ENCODE peak calls at places on chromosomes 13 and 19, in five cellular contexts. One of them, this sample, is unnamed.

GRCh38 chr13:99265162-99265822 is 7.1 kb upstream of the GPR18 start:
- DNase-seq in thoracic aorta: no peak
- DNase-seq in glutamatergic neuron: no peak
- DNase-seq in activated CD4-positive, alpha-beta memory T cell treated with anti-CD3 and anti-CD28 coated beads, Interleukin-2, amount 10 ng/mL, durations not matched to agents 7 days and 5 days: no peak
- DNase-seq in SJSA1: no peak
- DNase-seq in this sample: no peak

GRCh38 chr13:81018936-81019335 is 678.0 kb upstream of the SPRY2 start:
- DNase-seq in thoracic aorta: no peak
- DNase-seq in glutamatergic neuron: no peak
- DNase-seq in activated CD4-positive, alpha-beta memory T cell treated with anti-CD3 and anti-CD28 coated beads, Interleukin-2, amount 10 ng/mL, durations not matched to agents 7 days and 5 days: no peak
- DNase-seq in SJSA1: no peak
- DNase-seq in this sample: no peak

GRCh38 chr19:17576758-17577532 is 21.5 kb downstream of the COLGALT1 start:
- DNase-seq in thoracic aorta: no peak
- DNase-seq in glutamatergic neuron: peak; percentile 72
- DNase-seq in activated CD4-positive, alpha-beta memory T cell treated with anti-CD3 and anti-CD28 coated beads, Interleukin-2, amount 10 ng/mL, durations not matched to agents 7 days and 5 days: peak; percentile 24
- DNase-seq in SJSA1: no peak
- DNase-seq in this sample: no peak

GRCh38 chr13:40982772-40983171 is 36.3 kb downstream of the ELF1 start:
- DNase-seq in thoracic aorta: no peak
- DNase-seq in glutamatergic neuron: no peak
- DNase-seq in activated CD4-positive, alpha-beta memory T cell treated with anti-CD3 and anti-CD28 coated beads, Interleukin-2, amount 10 ng/mL, durations not matched to agents 7 days and 5 days: peak; percentile 65
- DNase-seq in SJSA1: no peak
- DNase-seq in this sample: no peak

GRCh38 chr19:16649734-16650133 is 10.2 kb downstream of the SMIM7 start:
- DNase-seq in thoracic aorta: no peak
- DNase-seq in glutamatergic neuron: no peak
- DNase-seq in activated CD4-positive, alpha-beta memory T cell treated with anti-CD3 and anti-CD28 coated beads, Interleukin-2, amount 10 ng/mL, durations not matched to agents 7 days and 5 days: no peak
- DNase-seq in SJSA1: no peak
- DNase-seq in this sample: no peak

GRCh38 chr13:113203507-113204377 is 4.7 kb downstream of the PCID2 start:
- DNase-seq in thoracic aorta: no peak
- DNase-seq in glutamatergic neuron: no peak
- DNase-seq in activated CD4-positive, alpha-beta memory T cell treated with anti-CD3 and anti-CD28 coated beads, Interleukin-2, amount 10 ng/mL, durations not matched to agents 7 days and 5 days: no peak
- DNase-seq in SJSA1: no peak
- DNase-seq in this sample: no peak

GRCh38 chr19:45827459-45828093 is 12.5 kb upstream of the RSPH6A start:
- DNase-seq in thoracic aorta: no peak
- DNase-seq in glutamatergic neuron: no peak
- DNase-seq in activated CD4-positive, alpha-beta memory T cell treated with anti-CD3 and anti-CD28 coated beads, Interleukin-2, amount 10 ng/mL, durations not matched to agents 7 days and 5 days: no peak
- DNase-seq in SJSA1: no peak
- DNase-seq in this sample: no peak

GRCh38 chr19:31232871-31233270 is 116.4 kb downstream of the TSHZ3 start:
- DNase-seq in thoracic aorta: no peak
- DNase-seq in glutamatergic neuron: no peak
- DNase-seq in activated CD4-positive, alpha-beta memory T cell treated with anti-CD3 and anti-CD28 coated beads, Interleukin-2, amount 10 ng/mL, durations not matched to agents 7 days and 5 days: no peak
- DNase-seq in SJSA1: peak; percentile 49
- DNase-seq in this sample: peak; percentile 33

GRCh38 chr13:101416181-101417042 is at the start of gene NALCN:
- DNase-seq in thoracic aorta: no peak
- DNase-seq in glutamatergic neuron: peak; percentile 49
- DNase-seq in activated CD4-positive, alpha-beta memory T cell treated with anti-CD3 and anti-CD28 coated beads, Interleukin-2, amount 10 ng/mL, durations not matched to agents 7 days and 5 days: no peak
- DNase-seq in SJSA1: peak; percentile 31
- DNase-seq in this sample: no peak

GRCh38 chr19:29445246-29445645 is 80.5 kb upstream of the VSTM2B start:
- DNase-seq in thoracic aorta: no peak
- DNase-seq in glutamatergic neuron: no peak
- DNase-seq in activated CD4-positive, alpha-beta memory T cell treated with anti-CD3 and anti-CD28 coated beads, Interleukin-2, amount 10 ng/mL, durations not matched to agents 7 days and 5 days: no peak
- DNase-seq in SJSA1: no peak
- DNase-seq in this sample: no peak

GRCh38 chr19:12985049-12985776 is 10.1 kb upstream of the NFIX start:
- DNase-seq in thoracic aorta: no peak
- DNase-seq in glutamatergic neuron: peak; percentile 68
- DNase-seq in activated CD4-positive, alpha-beta memory T cell treated with anti-CD3 and anti-CD28 coated beads, Interleukin-2, amount 10 ng/mL, durations not matched to agents 7 days and 5 days: no peak
- DNase-seq in SJSA1: no peak
- DNase-seq in this sample: no peak

GRCh38 chr13:50421457-50422130 is 406.4 kb downstream of the KCNRG start:
- DNase-seq in thoracic aorta: no peak
- DNase-seq in glutamatergic neuron: no peak
- DNase-seq in activated CD4-positive, alpha-beta memory T cell treated with anti-CD3 and anti-CD28 coated beads, Interleukin-2, amount 10 ng/mL, durations not matched to agents 7 days and 5 days: no peak
- DNase-seq in SJSA1: no peak
- DNase-seq in this sample: no peak

GRCh38 chr13:85508683-85509329 is 290.4 kb downstream of the SLITRK6 start:
- DNase-seq in thoracic aorta: no peak
- DNase-seq in glutamatergic neuron: no peak
- DNase-seq in activated CD4-positive, alpha-beta memory T cell treated with anti-CD3 and anti-CD28 coated beads, Interleukin-2, amount 10 ng/mL, durations not matched to agents 7 days and 5 days: no peak
- DNase-seq in SJSA1: no peak
- DNase-seq in this sample: no peak

This sample was measured in brain pericyte.